ENCODE peak calls at places on chromosome 20, in six cellular contexts. G is neuronal stem cell, F is Panc1, D is coronary artery, W is sciatic nerve, V is HuH-7. X is an unnamed sample.

GRCh38 chr20:34983995-34984735 is 28.5 kb downstream of the MYH7B start:
- DNase-seq in G (no peak), F (no peak), D (no peak), W (no peak), V (no peak), X (no peak)

GRCh38 chr20:18019068-18019467 is 38.6 kb downstream of the OVOL2 start:
- DNase-seq in G (no peak), F (peak; percentile 28), D (no peak), W (no peak), V (peak; percentile 81), X (no peak)

GRCh38 chr20:49132995-49133451 is 55.1 kb downstream of the STAU1 start:
- DNase-seq in G (peak; percentile 39), F (peak; percentile 18), D (peak; percentile 2), W (no peak), V (peak; percentile 58), X (no peak)

GRCh38 chr20:4082406-4083102 is 67.2 kb upstream of the RNF24 start:
- DNase-seq in G (peak; percentile 33), F (no peak), D (no peak), W (no peak), V (peak; percentile 83), X (peak; percentile 87)

GRCh38 chr20:3222635-3223600 is 13.6 kb downstream of the ITPA start:
- DNase-seq in G (no peak), F (no peak), D (no peak), W (no peak), V (peak; percentile 71), X (no peak)

GRCh38 chr20:2301164-2301622 is 5.4 kb downstream of the TGM3 start:
- DNase-seq in G (no peak), F (no peak), D (no peak), W (peak; percentile 63), V (peak; percentile 45), X (peak; percentile 89)

GRCh38 chr20:3010985-3011723 is 32.3 kb upstream of the GNRH2 start:
- DNase-seq in G (no peak), F (no peak), D (no peak), W (no peak), V (no peak), X (no peak)

GRCh38 chr20:60372822-60373221 is 414.6 kb downstream of the CDH26 start:
- DNase-seq in G (no peak), F (no peak), D (no peak), W (no peak), V (no peak), X (no peak)

GRCh38 chr20:53608456-53609413 is 15.1 kb upstream of the ZNF217 start:
- DNase-seq in G (no peak), F (no peak), D (no peak), W (no peak), V (no peak), X (no peak)

GRCh38 chr20:7285918-7286556 is 518.6 kb downstream of the BMP2 start:
- DNase-seq in G (peak; percentile 84), F (peak; percentile 76), D (peak; percentile 75), W (peak; percentile 88), V (peak; percentile 59), X (peak; percentile 74)